ENCODE peak calls at places on chromosomes 11 and 22, in four cellular contexts. C is HCT116, Z is ovary, R is IMR-90. P is an unnamed sample.

GRCh38 chr11:59776210-59777066 is 21.3 kb downstream of the STX3 start:
- DNase-seq in C (peak; percentile 85), Z (no peak), R (peak; percentile 78), P (no peak)

GRCh38 chr11:36239636-36240035 is 49.6 kb downstream of the COMMD9 start:
- DNase-seq in C (no peak), Z (no peak), R (no peak), P (no peak)

GRCh38 chr22:40721266-40721665 is 42.0 kb downstream of the MCHR1 start:
- DNase-seq in C (no peak), Z (no peak), R (peak; percentile 71), P (no peak)

GRCh38 chr22:38106814-38107578 is 3.5 kb downstream of the BAIAP2L2 start:
- DNase-seq in C (no peak), Z (no peak), R (no peak), P (no peak)

GRCh38 chr22:44957267-44957905 is 52.4 kb downstream of the PHF21B start:
- DNase-seq in C (no peak), Z (no peak), R (peak; percentile 6), P (no peak)

GRCh38 chr11:69080361-69080973 is 31.7 kb downstream of the TPCN2 start:
- DNase-seq in C (no peak), Z (no peak), R (peak; percentile 25), P (no peak)

GRCh38 chr11:126391970-126392637 is 36.6 kb downstream of the ST3GAL4 start:
- DNase-seq in C (no peak), Z (no peak), R (no peak), P (peak; percentile 78)

GRCh38 chr11:119765628-119766027 is 36.6 kb upstream of the NECTIN1 start:
- DNase-seq in C (no peak), Z (no peak), R (no peak), P (no peak)

GRCh38 chr22:32684822-32685187 is 116.7 kb upstream of the TIMP3 start:
- DNase-seq in C (no peak), Z (no peak), R (peak; percentile 71), P (no peak)

GRCh38 chr22:19543970-19544708 is 19.9 kb upstream of the CLDN5 start:
- DNase-seq in C (no peak), Z (no peak), R (no peak), P (no peak)

GRCh38 chr11:30059172-30059815 is 42.5 kb upstream of the KCNA4 start:
- DNase-seq in C (no peak), Z (no peak), R (no peak), P (no peak)

GRCh38 chr11:47350315-47350714 is 2.2 kb downstream of the MYBPC3 start:
- DNase-seq in C (no peak), Z (no peak), R (no peak), P (peak; percentile 66)

GRCh38 chr11:79249341-79249993 is 191.4 kb downstream of the TENM4 start:
- DNase-seq in C (no peak), Z (no peak), R (peak; percentile 75), P (no peak)

GRCh38 chr22:45235101-45235777 is 5.5 kb downstream of the KIAA0930 start:
- DNase-seq in C (no peak), Z (no peak), R (no peak), P (peak; percentile 88)

GRCh38 chr11:130414107-130415088 is 14.0 kb downstream of the ADAMTS8 start:
- DNase-seq in C (no peak), Z (no peak), R (peak; percentile 32), P (no peak)

GRCh38 chr11:125990244-125990643 is 44.4 kb downstream of the VSIG10L2 start:
- DNase-seq in C (no peak), Z (peak; percentile 46), R (peak; percentile 67), P (no peak)

GRCh38 chr22:26883393-26883792 is 226.0 kb downstream of the MIAT start:
- DNase-seq in C (no peak), Z (no peak), R (no peak), P (no peak)

GRCh38 chr11:26599421-26599820 is 27.4 kb upstream of the MUC15 start:
- DNase-seq in C (no peak), Z (no peak), R (no peak), P (no peak)

GRCh38 chr22:28799834-28800307 is 498 bp downstream of the XBP1 start:
- DNase-seq in C (no peak), Z (peak; percentile 67), R (peak; percentile 54), P (peak; percentile 92)

GRCh38 chr11:48036466-48036865 is 56.1 kb downstream of the PTPRJ start:
- DNase-seq in C (no peak), Z (no peak), R (peak; percentile 84), P (no peak)

GRCh38 chr11:798093-798713 is at the start of gene SLC25A22:
- DNase-seq in C (no peak), Z (peak; percentile 71), R (peak; percentile 71), P (peak; percentile 97)

GRCh38 chr11:59551651-59552521 is 40.5 kb downstream of the OR4D9 start:
- DNase-seq in C (peak; percentile 55), Z (peak; percentile 61), R (peak; percentile 90), P (no peak)

GRCh38 chr11:66564538-66564937 is 3.9 kb downstream of the CTSF start:
- DNase-seq in C (no peak), Z (no peak), R (no peak), P (no peak)

GRCh38 chr11:121449626-121450025 is 2.5 kb upstream of the SORL1 start:
- DNase-seq in C (no peak), Z (no peak), R (no peak), P (no peak)

GRCh38 chr11:83161610-83162199 is 4.8 kb downstream of the PCF11 start:
- DNase-seq in C (no peak), Z (no peak), R (no peak), P (no peak)
- TF ChIP-seq POLR2A in C (no peak), Z (no peak), R (peak; percentile 6), P (no peak)

GRCh38 chr11:96242971-96243647 is 99.9 kb downstream of the MAML2 start:
- DNase-seq in C (peak; percentile 92), Z (peak; percentile 94), R (peak; percentile 98), P (peak; percentile 94)
- TF ChIP-seq POLR2A in C (no peak), Z (peak; percentile 22), R (no peak), P (no peak)

GRCh38 chr22:42369250-42370041 is 62.8 kb downstream of the NFAM1 start:
- DNase-seq in C (peak; percentile 88), Z (peak; percentile 84), R (peak; percentile 85), P (peak; percentile 96)
- TF ChIP-seq POLR2A in C (peak; percentile 60), Z (no peak), R (no peak), P (no peak)

GRCh38 chr11:17353228-17354021 is 1.8 kb downstream of the NCR3LG1 start:
- DNase-seq in C (peak; percentile 54), Z (peak; percentile 70), R (peak; percentile 76), P (peak; percentile 88)
- TF ChIP-seq POLR2A in C (peak; percentile 10), Z (peak; percentile 42), R (peak; percentile 59), P (no peak)

DNA sequence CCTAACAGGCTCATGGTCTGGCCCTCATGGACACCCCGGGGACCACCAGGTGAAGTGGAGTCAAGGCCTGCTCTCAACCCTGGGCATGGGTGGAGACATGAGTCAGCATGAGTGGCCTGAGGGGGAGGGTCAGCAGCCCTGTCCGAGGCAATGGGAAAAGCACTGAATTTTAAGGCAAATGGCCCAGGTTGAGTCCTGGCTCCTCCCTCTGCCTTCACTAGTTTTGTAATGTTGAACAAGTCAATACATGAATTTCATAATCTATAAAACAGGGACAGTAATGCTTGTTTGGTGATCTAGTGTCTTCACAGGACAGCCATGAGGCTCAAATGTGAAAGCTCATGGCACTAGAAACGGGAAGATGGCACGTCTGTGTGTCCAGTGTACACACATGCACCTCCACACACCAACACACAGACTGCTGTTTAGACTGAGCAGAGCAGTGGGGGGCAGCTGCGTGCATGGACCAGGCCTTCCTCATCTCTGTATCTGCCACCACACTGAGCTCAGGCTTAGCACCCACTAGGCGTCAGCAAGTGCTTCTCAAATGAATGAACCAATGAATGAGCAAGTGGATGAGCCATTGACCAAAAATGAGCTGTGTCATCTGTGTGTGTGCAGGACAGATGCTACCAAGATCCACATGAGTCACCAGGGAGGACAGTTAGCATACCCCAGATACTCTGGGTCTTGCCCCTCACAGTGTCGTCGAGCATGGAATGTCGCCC is 63.4 kb downstream of the NRXN2 start:
- DNase-seq in C (peak; percentile 81), Z (no peak), R (peak; percentile 93), P (no peak)
- TF ChIP-seq POLR2A in C (no peak), Z (no peak), R (peak; percentile 46), P (no peak)